ENCODE peak calls at places on chromosomes 5 and 9, in four cellular contexts. A is fibroblast of pulmonary artery, T is cardiac muscle cell, J is AG09319. B is an unnamed sample.

GRCh38 chr9:121282309-121283071 is 14.5 kb downstream of the GSN start:
- DNase-seq in A (peak; percentile 85), T (no peak), J (no peak), B (no peak)

GRCh38 chr9:105151686-105151995 is 92.8 kb upstream of the SLC44A1 start:
- DNase-seq in A (no peak), T (no peak), J (no peak), B (no peak)

GRCh38 chr9:128972956-128973355 is 25.5 kb downstream of the NUP188 start:
- DNase-seq in A (peak; percentile 55), T (no peak), J (no peak), B (no peak)

GRCh38 chr5:123585871-123586270 is 73.9 kb downstream of the CSNK1G3 start:
- DNase-seq in A (no peak), T (no peak), J (no peak), B (no peak)

GRCh38 chr9:111068816-111069215 is 30.5 kb upstream of the LPAR1 start:
- DNase-seq in A (peak; percentile 7), T (no peak), J (peak; percentile 22), B (no peak)

GRCh38 chr9:19924090-19924489 is 135.3 kb upstream of the SLC24A2 start:
- DNase-seq in A (peak; percentile 13), T (no peak), J (no peak), B (no peak)

GRCh38 chr9:121322037-121322736 is 47.9 kb downstream of the STOM start:
- DNase-seq in A (peak; percentile 96), T (no peak), J (peak; percentile 88), B (no peak)

GRCh38 chr9:35103660-35104191 is 795 bp upstream of the STOML2 start:
- DNase-seq in A (no peak), T (no peak), J (no peak), B (no peak)

GRCh38 chr5:55855509-55855908 is 4.4 kb downstream of the IL31RA start:
- DNase-seq in A (peak; percentile 34), T (no peak), J (no peak), B (no peak)

GRCh38 chr9:3769646-3770045 is 243.8 kb upstream of the RFX3 start:
- DNase-seq in A (no peak), T (no peak), J (no peak), B (no peak)

GRCh38 chr9:35114113-35114847 is 1.4 kb downstream of the ATOSB start:
- DNase-seq in A (peak; percentile 96), T (peak; percentile 90), J (peak; percentile 93), B (no peak)

GRCh38 chr5:171143926-171144325 is 165.1 kb upstream of the TLX3 start:
- DNase-seq in A (no peak), T (no peak), J (no peak), B (no peak)

GRCh38 chr5:57429513-57430120 is 53.0 kb downstream of the ACTBL2 start:
- DNase-seq in A (no peak), T (no peak), J (no peak), B (no peak)

GRCh38 chr9:78567693-78568092 is 270.8 kb downstream of the PSAT1 start:
- DNase-seq in A (no peak), T (no peak), J (no peak), B (no peak)

GRCh38 chr5:53479656-53480473 is 564 bp upstream of the FST start:
- DNase-seq in A (peak; percentile 46), T (peak; percentile 66), J (peak; percentile 54), B (peak; percentile 32)

GRCh38 chr5:30734118-30734517 is 459.4 kb upstream of the CDH6 start:
- DNase-seq in A (no peak), T (no peak), J (no peak), B (no peak)

GRCh38 chr9:95923794-95924193 is 48.3 kb downstream of the ERCC6L2 start:
- DNase-seq in A (no peak), T (peak; percentile 14), J (no peak), B (no peak)

GRCh38 chr9:92293452-92294296 is at the start of gene IARS1:
- DNase-seq in A (peak; percentile 99), T (peak; percentile 96), J (peak; percentile 97), B (peak; percentile 100)

GRCh38 chr9:72012642-72013041 is 47.8 kb downstream of the C9orf57 start:
- DNase-seq in A (no peak), T (no peak), J (no peak), B (no peak)

GRCh38 chr5:133200256-133200655 is 148.4 kb downstream of the HSPA4 start:
- DNase-seq in A (no peak), T (no peak), J (no peak), B (no peak)

GRCh38 chr5:139108056-139108811 is 89.9 kb downstream of the SIL1 start:
- DNase-seq in A (peak; percentile 34), T (no peak), J (no peak), B (no peak)

GRCh38 chr5:132272341-132273210 is 15.1 kb downstream of the PDLIM4 start:
- DNase-seq in A (peak; percentile 64), T (peak; percentile 66), J (no peak), B (peak; percentile 66)

GRCh38 chr9:136080716-136081112 is 14.4 kb downstream of the NACC2 start:
- DNase-seq in A (no peak), T (no peak), J (no peak), B (no peak)

GRCh38 chr9:76574171-76574767 is 115.3 kb downstream of the GCNT1 start:
- DNase-seq in A (no peak), T (no peak), J (no peak), B (no peak)

GRCh38 chr9:127847155-127847463 is 7.3 kb downstream of the ENG start:
- DNase-seq in A (no peak), T (peak; percentile 57), J (no peak), B (no peak)

GRCh38 chr5:97549496-97549895 is 366.4 kb upstream of the RIOK2 start:
- DNase-seq in A (no peak), T (no peak), J (no peak), B (no peak)

GRCh38 chr5:95644351-95645042 is 2.1 kb upstream of the RFESD start:
- DNase-seq in A (peak; percentile 76), T (peak; percentile 67), J (no peak), B (no peak)

GRCh38 chr5:130546216-130546615 is 618.8 kb downstream of the HINT1 start:
- DNase-seq in A (no peak), T (no peak), J (no peak), B (no peak)

GRCh38 chr9:34413229-34413852 is 36.6 kb upstream of the MYORG start:
- DNase-seq in A (peak; percentile 70), T (peak; percentile 86), J (no peak), B (no peak)

DNA sequence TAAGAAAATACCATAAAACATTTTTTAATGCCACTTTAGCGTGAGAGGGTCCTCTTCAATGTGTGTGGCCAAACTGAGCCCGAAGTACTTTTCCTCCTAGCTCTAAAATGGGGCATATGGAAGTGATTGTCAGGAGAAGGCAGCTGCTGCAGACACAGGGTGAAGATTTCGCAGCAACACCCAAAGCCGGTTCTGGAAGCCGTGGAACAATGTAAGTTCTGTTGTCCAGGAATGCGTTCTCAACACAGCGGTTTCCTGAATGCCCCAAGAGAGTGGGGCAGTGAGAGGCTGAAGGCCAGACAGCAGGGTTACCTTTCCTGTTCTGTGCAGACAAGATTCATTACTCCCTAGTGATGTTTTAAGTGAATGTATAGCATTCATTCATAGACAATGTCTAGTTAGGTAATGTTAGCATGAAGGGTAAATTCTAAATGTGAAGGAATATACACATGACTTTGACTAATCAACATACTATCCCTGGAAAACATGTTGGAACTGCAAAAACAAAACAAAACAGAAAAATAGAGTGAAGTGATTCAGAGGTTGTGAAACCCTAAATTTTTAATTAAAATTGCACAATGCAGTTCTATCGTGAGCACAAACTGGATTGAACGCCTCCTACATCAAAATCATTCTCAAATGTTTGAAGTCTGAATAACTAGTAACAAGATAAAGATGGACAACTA is 197.0 kb upstream of the SEMA6A start:
- DNase-seq in A (peak; percentile 32), T (no peak), J (no peak), B (no peak)
- TF ChIP-seq CTCF in A (no peak), T (no peak), J (no peak), B (no peak)

GRCh38 chr9:113591899-113592625 is 128.5 kb downstream of the RGS3 start:
- DNase-seq in A (no peak), T (no peak), J (no peak), B (no peak)
- TF ChIP-seq CTCF in A (no peak), T (no peak), J (no peak), B (no peak)

DNA sequence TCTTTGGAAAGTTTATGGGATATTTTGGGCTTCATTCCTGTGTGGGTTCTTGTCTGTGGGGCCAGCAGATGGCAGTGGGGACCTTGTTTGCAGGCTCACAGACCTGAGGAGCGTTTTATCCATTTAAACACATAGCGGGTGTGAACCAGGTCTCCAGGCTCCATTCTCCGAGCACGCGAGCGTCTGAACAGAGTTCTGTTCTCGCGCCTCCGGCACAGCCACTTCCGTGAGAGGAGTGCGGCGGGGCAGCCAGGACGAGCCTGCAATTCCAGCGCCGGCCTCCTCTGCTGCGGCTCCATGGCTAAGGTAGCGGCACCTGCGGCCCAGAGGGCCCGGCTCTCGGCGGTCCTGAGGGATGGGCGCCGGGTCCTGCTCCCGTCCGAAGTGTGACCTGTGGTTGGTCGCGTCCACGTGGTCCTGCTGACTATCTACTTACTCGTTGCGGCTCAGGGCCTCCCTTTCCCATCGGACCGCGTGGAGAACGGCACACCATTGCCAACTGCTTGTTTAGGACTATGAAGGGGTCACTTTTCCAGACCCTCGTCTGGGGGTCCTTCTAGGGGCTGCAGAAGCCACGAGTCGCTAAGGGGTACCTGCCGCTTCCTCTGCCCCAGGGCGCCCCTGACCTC is 7.3 kb downstream of the NRARP start:
- DNase-seq in A (peak; percentile 58), T (no peak), J (no peak), B (no peak)
- TF ChIP-seq CTCF in A (peak; percentile 38), T (peak; percentile 39), J (peak; percentile 12), B (no peak)

GRCh38 chr9:37508834-37509206 is 23.1 kb downstream of the POLR1E start:
- DNase-seq in A (no peak), T (no peak), J (no peak), B (no peak)
- TF ChIP-seq CTCF in A (no peak), T (no peak), J (no peak), B (no peak)

B was measured in activated B cell treated with CpG ODN at 0.5 μM for 24 hours.